ENCODE peak calls at places on chromosome 10, in nine cellular contexts. Q is mucosa of gallbladder; U is NAMALWA; N is activated CD8-positive, alpha-beta memory T cell treated with anti-CD3 and anti-CD28 coated beads for 24 hours; S is activated CD4-positive, alpha-beta T cell treated with anti-CD3 and anti-CD28 coated beads, Interleukin-2, amount 10 ng/mL, durations not matched to agents 7 days and 5 days; M is GM10248; T is HEK293T; B is NCI-H226; V is Right ventricle myocardium superior. R is an unnamed sample.

GRCh38 chr10:112000466-112000865 is 183.1 kb downstream of the GPAM start:
- DNase-seq in Q (no peak), U (no peak), N (no peak), S (no peak), M (no peak), T (no peak), B (no peak), V (no peak), R (no peak)

GRCh38 chr10:130742936-130743675 is 568.4 kb downstream of the TCERG1L start:
- DNase-seq in Q (no peak), U (no peak), N (no peak), S (no peak), M (no peak), T (no peak), B (no peak), V (no peak), R (no peak)

GRCh38 chr10:5557040-5557721 is 32.4 kb downstream of the CALML3 start:
- DNase-seq in Q (no peak), U (no peak), N (no peak), S (no peak), M (no peak), T (no peak), B (no peak), V (peak; percentile 30), R (peak; percentile 7)

GRCh38 chr10:22629843-22630228 is 84.5 kb downstream of the PIP4K2A start:
- DNase-seq in Q (no peak), U (peak; percentile 18), N (peak; percentile 69), S (no peak), M (peak; percentile 13), T (no peak), B (no peak), V (no peak), R (no peak)

GRCh38 chr10:22823109-22823508 is 104.7 kb upstream of the ARMC3 start:
- DNase-seq in Q (peak; percentile 64), U (no peak), N (no peak), S (no peak), M (no peak), T (no peak), B (peak; percentile 55), V (no peak), R (no peak)

GRCh38 chr10:26725837-26726727 is 28.6 kb downstream of the PDSS1 start:
- DNase-seq in Q (peak; percentile 36), U (peak; percentile 74), N (no peak), S (peak; percentile 44), M (peak; percentile 59), T (peak; percentile 62), B (peak; percentile 4), V (peak; percentile 64), R (peak; percentile 68)

GRCh38 chr10:45421231-45422097 is 47.4 kb downstream of the ALOX5 start:
- DNase-seq in Q (no peak), U (peak; percentile 40), N (peak; percentile 74), S (peak; percentile 46), M (no peak), T (no peak), B (no peak), V (no peak), R (peak; percentile 36)

GRCh38 chr10:101030492-101031127 is 319 bp downstream of the PDZD7 start:
- DNase-seq in Q (no peak), U (no peak), N (no peak), S (no peak), M (no peak), T (no peak), B (no peak), V (no peak), R (no peak)

GRCh38 chr10:31927597-31928530 is 767 bp downstream of the ARHGAP12 start:
- DNase-seq in Q (peak; percentile 27), U (peak; percentile 74), N (peak; percentile 76), S (peak; percentile 63), M (peak; percentile 58), T (peak; percentile 39), B (no peak), V (peak; percentile 76), R (peak; percentile 54)

GRCh38 chr10:17217661-17218306 is 10.3 kb upstream of the VIM start:
- DNase-seq in Q (no peak), U (no peak), N (no peak), S (no peak), M (no peak), T (no peak), B (peak; percentile 33), V (no peak), R (no peak)

GRCh38 chr10:31886885-31887284 is 41.7 kb downstream of the ARHGAP12 start:
- DNase-seq in Q (no peak), U (no peak), N (no peak), S (no peak), M (no peak), T (no peak), B (no peak), V (no peak), R (no peak)

GRCh38 chr10:114647545-114648138 is 10.4 kb downstream of the ABLIM1 start:
- DNase-seq in Q (no peak), U (no peak), N (no peak), S (no peak), M (no peak), T (no peak), B (peak; percentile 26), V (no peak), R (no peak)

GRCh38 chr10:48636901-48637300 is 32.0 kb upstream of the ARHGAP22 start:
- DNase-seq in Q (no peak), U (no peak), N (no peak), S (no peak), M (no peak), T (no peak), B (no peak), V (no peak), R (no peak)

GRCh38 chr10:119191881-119192280 is 13.3 kb upstream of the PRDX3 start:
- DNase-seq in Q (no peak), U (no peak), N (no peak), S (no peak), M (no peak), T (no peak), B (peak; percentile 66), V (no peak), R (no peak)

GRCh38 chr10:35127289-35127891 is 744 bp downstream of the CREM start:
- DNase-seq in Q (peak; percentile 47), U (peak; percentile 61), N (peak; percentile 87), S (peak; percentile 59), M (peak; percentile 29), T (peak; percentile 8), B (peak; percentile 5), V (peak; percentile 75), R (peak; percentile 57)

GRCh38 chr10:5195727-5196374 is 786 bp upstream of the AKR1C4 start:
- DNase-seq in Q (no peak), U (no peak), N (no peak), S (no peak), M (no peak), T (no peak), B (no peak), V (no peak), R (no peak)

GRCh38 chr10:133461027-133461426 is 7.3 kb downstream of the SCART1 start:
- DNase-seq in Q (peak; percentile 5), U (no peak), N (no peak), S (no peak), M (no peak), T (no peak), B (no peak), V (no peak), R (no peak)

GRCh38 chr10:114714281-114714741 is 56.2 kb upstream of the ABLIM1 start:
- DNase-seq in Q (peak; percentile 53), U (no peak), N (no peak), S (no peak), M (no peak), T (peak; percentile 49), B (peak; percentile 62), V (peak; percentile 53), R (no peak)

GRCh38 chr10:5575144-5575481 is 50.4 kb downstream of the CALML3 start:
- DNase-seq in Q (no peak), U (no peak), N (no peak), S (no peak), M (no peak), T (no peak), B (no peak), V (no peak), R (no peak)

GRCh38 chr10:70694410-70695179 is 22.3 kb downstream of the ADAMTS14 start:
- DNase-seq in Q (peak; percentile 34), U (no peak), N (no peak), S (no peak), M (no peak), T (no peak), B (no peak), V (no peak), R (no peak)

GRCh38 chr10:111379521-111379920 is 302.7 kb downstream of the ADRA2A start:
- DNase-seq in Q (no peak), U (no peak), N (no peak), S (no peak), M (no peak), T (no peak), B (no peak), V (no peak), R (no peak)

GRCh38 chr10:126098216-126098561 is 201.8 kb downstream of the FANK1 start:
- DNase-seq in Q (no peak), U (no peak), N (no peak), S (no peak), M (no peak), T (no peak), B (no peak), V (no peak), R (no peak)

GRCh38 chr10:75773139-75773801 is 341.8 kb downstream of the LRMDA start:
- DNase-seq in Q (no peak), U (no peak), N (no peak), S (no peak), M (no peak), T (no peak), B (peak; percentile 78), V (no peak), R (peak; percentile 64)

GRCh38 chr10:119199231-119199992 is 8.0 kb upstream of the GRK5 start:
- DNase-seq in Q (peak; percentile 67), U (peak; percentile 63), N (peak; percentile 63), S (peak; percentile 68), M (peak; percentile 54), T (peak; percentile 84), B (peak; percentile 36), V (peak; percentile 54), R (peak; percentile 73)

GRCh38 chr10:47406870-47407648 is 23.0 kb upstream of the ZNF488 start:
- DNase-seq in Q (peak; percentile 78), U (no peak), N (no peak), S (no peak), M (no peak), T (no peak), B (peak; percentile 98), V (no peak), R (no peak)

GRCh38 chr10:96670786-96671185 is 49.5 kb downstream of the PIK3AP1 start:
- DNase-seq in Q (no peak), U (peak; percentile 34), N (no peak), S (no peak), M (no peak), T (no peak), B (no peak), V (no peak), R (no peak)

GRCh38 chr10:37860494-37861190 is 3.2 kb upstream of the ZNF248 start:
- DNase-seq in Q (no peak), U (no peak), N (no peak), S (no peak), M (peak; percentile 15), T (no peak), B (no peak), V (no peak), R (no peak)

GRCh38 chr10:110387983-110388681 is 83.4 kb upstream of the SMNDC1 start:
- DNase-seq in Q (no peak), U (no peak), N (peak; percentile 81), S (no peak), M (peak; percentile 80), T (no peak), B (no peak), V (no peak), R (no peak)

GRCh38 chr10:56623064-56623463 is 262.0 kb upstream of the ZWINT start:
- DNase-seq in Q (no peak), U (no peak), N (no peak), S (no peak), M (no peak), T (no peak), B (no peak), V (no peak), R (no peak)

GRCh38 chr10:13048762-13049161 is 47.2 kb upstream of the CCDC3 start:
- DNase-seq in Q (no peak), U (no peak), N (no peak), S (no peak), M (no peak), T (no peak), B (no peak), V (no peak), R (no peak)

GRCh38 chr10:124063736-124064135 is 29.7 kb downstream of the CHST15 start:
- DNase-seq in Q (no peak), U (peak; percentile 61), N (no peak), S (no peak), M (peak; percentile 38), T (no peak), B (no peak), V (no peak), R (peak; percentile 48)

R was measured in body of pancreas.